ENCODE peak calls at places on chromosomes 4 and X, in ten cellular contexts. K is NCI-H774; R is GM23248; G is aorta; X is T-cell; W is naive B cell; H is HCEC 1CT; U is hepatocyte; C is naive thymus-derived CD4-positive, alpha-beta T cell; O is SW 1271. N is an unnamed sample.

GRCh38 chrX:96906741-96907140 is 23.0 kb downstream of the RPA4 start:
- DNase-seq in K (no peak), R (peak), G (no peak), X (no peak), W (no peak), H (no peak), U (no peak), C (no peak), O (no peak), N (no peak)

GRCh38 chr4:15066140-15066539 is 63.9 kb downstream of the CPEB2 start:
- DNase-seq in K (no peak), R (no peak), G (no peak), X (no peak), W (no peak), H (no peak), U (no peak), C (no peak), O (no peak), N (no peak)

GRCh38 chr4:180828455-180829018 is 1414.7 kb upstream of the TENM3 start:
- DNase-seq in K (peak), R (peak), G (no peak), X (no peak), W (no peak), H (peak), U (peak), C (no peak), O (peak), N (no peak)

GRCh38 chrX:152822383-152823086 is 8.0 kb downstream of the CETN2 start:
- DNase-seq in K (no peak), R (peak), G (no peak), X (no peak), W (no peak), H (peak), U (no peak), C (no peak), O (no peak), N (no peak)

GRCh38 chrX:9048801-9049200 is 14.9 kb upstream of the FAM9B start:
- DNase-seq in K (no peak), R (no peak), G (no peak), X (no peak), W (no peak), H (no peak), U (no peak), C (no peak), O (no peak), N (no peak)

GRCh38 chrX:13717697-13718483 is 16.5 kb downstream of the TRAPPC2 start:
- DNase-seq in K (no peak), R (peak), G (peak), X (no peak), W (no peak), H (peak), U (no peak), C (no peak), O (no peak), N (no peak)

GRCh38 chr4:25180524-25181131 is 20.4 kb upstream of the SEPSECS start:
- DNase-seq in K (no peak), R (peak), G (no peak), X (no peak), W (peak), H (peak), U (peak), C (peak), O (no peak), N (no peak)

GRCh38 chrX:154467556-154467955 is 9.5 kb downstream of the PLXNA3 start:
- DNase-seq in K (no peak), R (no peak), G (no peak), X (no peak), W (no peak), H (no peak), U (no peak), C (no peak), O (no peak), N (no peak)

GRCh38 chrX:130770615-130771014 is 132.4 kb downstream of the ENOX2 start:
- DNase-seq in K (no peak), R (peak), G (no peak), X (no peak), W (no peak), H (peak), U (no peak), C (no peak), O (peak), N (peak)

GRCh38 chr4:162931257-162931648 is 235.4 kb downstream of the NAF1 start:
- DNase-seq in K (no peak), R (no peak), G (no peak), X (no peak), W (no peak), H (no peak), U (no peak), C (no peak), O (no peak), N (no peak)

GRCh38 chr4:52665592-52665991 is 6.5 kb upstream of the USP46 start:
- DNase-seq in K (no peak), R (peak), G (no peak), X (no peak), W (peak), H (no peak), U (no peak), C (peak), O (no peak), N (no peak)

GRCh38 chrX:34918091-34918736 is 24.4 kb upstream of the FAM47B start:
- DNase-seq in K (no peak), R (peak), G (no peak), X (no peak), W (no peak), H (peak), U (peak), C (no peak), O (no peak), N (no peak)

GRCh38 chr4:37891221-37892159 is 606 bp downstream of the TBC1D1 start:
- DNase-seq in K (peak), R (peak), G (no peak), X (peak), W (peak), H (no peak), U (no peak), C (peak), O (no peak), N (no peak)

GRCh38 chrX:8879750-8880149 is 78.6 kb upstream of the FAM9A start:
- DNase-seq in K (no peak), R (peak), G (no peak), X (no peak), W (peak), H (peak), U (no peak), C (no peak), O (no peak), N (no peak)

GRCh38 chr4:95625020-95625419 is 76.2 kb upstream of the UNC5C start:
- DNase-seq in K (no peak), R (no peak), G (no peak), X (no peak), W (no peak), H (no peak), U (no peak), C (no peak), O (no peak), N (no peak)

GRCh38 chr4:56654238-56654632 is 26.9 kb downstream of the HOPX start:
- DNase-seq in K (peak), R (no peak), G (no peak), X (no peak), W (no peak), H (no peak), U (no peak), C (no peak), O (no peak), N (no peak)

GRCh38 chr4:7045961-7046921 is 3.1 kb downstream of the TADA2B start:
- DNase-seq in K (no peak), R (peak), G (peak), X (no peak), W (no peak), H (no peak), U (no peak), C (no peak), O (no peak), N (no peak)

GRCh38 chrX:109987884-109988283 is 15.0 kb upstream of the TMEM164 start:
- DNase-seq in K (no peak), R (no peak), G (no peak), X (no peak), W (no peak), H (no peak), U (no peak), C (no peak), O (no peak), N (no peak)

GRCh38 chr4:3307060-3307459 is 14.2 kb downstream of the RGS12 start:
- DNase-seq in K (no peak), R (no peak), G (peak), X (no peak), W (no peak), H (no peak), U (no peak), C (no peak), O (no peak), N (no peak)

GRCh38 chr4:183101956-183102480 is 3.0 kb downstream of the WWC2 start:
- DNase-seq in K (no peak), R (peak), G (no peak), X (no peak), W (no peak), H (no peak), U (no peak), C (no peak), O (no peak), N (no peak)

GRCh38 chr4:145485120-145485519 is 3.5 kb downstream of the SMAD1 start:
- DNase-seq in K (no peak), R (no peak), G (no peak), X (no peak), W (no peak), H (no peak), U (no peak), C (no peak), O (no peak), N (no peak)

GRCh38 chr4:109559625-109559982 is 442 bp upstream of the MCUB start:
- DNase-seq in K (no peak), R (peak), G (peak), X (no peak), W (no peak), H (peak), U (no peak), C (no peak), O (no peak), N (no peak)

GRCh38 chr4:57147335-57148060 is 37.3 kb upstream of the IGFBP7 start:
- DNase-seq in K (no peak), R (peak), G (no peak), X (no peak), W (no peak), H (peak), U (no peak), C (no peak), O (no peak), N (peak)

GRCh38 chrX:103554687-103555417 is 30.5 kb upstream of the TCEAL4 start:
- DNase-seq in K (peak), R (no peak), G (peak), X (peak), W (peak), H (peak), U (peak), C (peak), O (no peak), N (no peak)

GRCh38 chr4:186932631-186933150 is 209.0 kb upstream of the FAT1 start:
- DNase-seq in K (no peak), R (peak), G (no peak), X (no peak), W (no peak), H (peak), U (no peak), C (no peak), O (no peak), N (peak)

GRCh38 chrX:102833136-102833535 is 103.9 kb upstream of the RAB40AL start:
- DNase-seq in K (no peak), R (peak), G (no peak), X (no peak), W (no peak), H (no peak), U (no peak), C (no peak), O (no peak), N (no peak)

GRCh38 chr4:137576437-137576836 is 44.1 kb upstream of the PCDH18 start:
- DNase-seq in K (no peak), R (peak), G (no peak), X (no peak), W (no peak), H (no peak), U (no peak), C (no peak), O (no peak), N (no peak)

GRCh38 chr4:156223985-156224384 is 270.3 kb upstream of the CTSO start:
- DNase-seq in K (peak), R (no peak), G (no peak), X (no peak), W (no peak), H (no peak), U (no peak), C (no peak), O (no peak), N (no peak)